ENCODE peak calls at places on chromosome 19, in four cellular contexts. One of them, this sample, is unnamed.
A peak's percentile ranks its signal among the peaks of the same experiment; 100 is the strongest.

GRCh38 chr19:16184665-16185122 is 516 bp upstream of the FAM32A start:
- DNase-seq in naive thymus-derived CD4-positive, alpha-beta T cell: no peak
- DNase-seq in stimulated activated CD8-positive, alpha-beta memory T cell treated with anti-CD3 and anti-CD28 coated beads, Interleukin-7, amount 100 ng/mL, for 24 hours: no peak
- DNase-seq in fibroblast of pulmonary artery: no peak
- DNase-seq in this sample: no peak

GRCh38 chr19:17766543-17767131 is 15.4 kb downstream of the FCHO1 start:
- DNase-seq in naive thymus-derived CD4-positive, alpha-beta T cell: no peak
- DNase-seq in stimulated activated CD8-positive, alpha-beta memory T cell treated with anti-CD3 and anti-CD28 coated beads, Interleukin-7, amount 100 ng/mL, for 24 hours: no peak
- DNase-seq in fibroblast of pulmonary artery: peak; percentile 90
- DNase-seq in this sample: peak; percentile 83

GRCh38 chr19:18519962-18520847 is 1.7 kb downstream of the ELL start:
- DNase-seq in naive thymus-derived CD4-positive, alpha-beta T cell: peak; percentile 50
- DNase-seq in stimulated activated CD8-positive, alpha-beta memory T cell treated with anti-CD3 and anti-CD28 coated beads, Interleukin-7, amount 100 ng/mL, for 24 hours: no peak
- DNase-seq in fibroblast of pulmonary artery: peak; percentile 83
- DNase-seq in this sample: peak; percentile 97

GRCh38 chr19:45766919-45767346 is 2.1 kb downstream of the SIX5 start:
- DNase-seq in naive thymus-derived CD4-positive, alpha-beta T cell: no peak
- DNase-seq in stimulated activated CD8-positive, alpha-beta memory T cell treated with anti-CD3 and anti-CD28 coated beads, Interleukin-7, amount 100 ng/mL, for 24 hours: no peak
- DNase-seq in fibroblast of pulmonary artery: no peak
- DNase-seq in this sample: no peak

GRCh38 chr19:17471410-17472125 is 1.2 kb downstream of the SLC27A1 start:
- DNase-seq in naive thymus-derived CD4-positive, alpha-beta T cell: no peak
- DNase-seq in stimulated activated CD8-positive, alpha-beta memory T cell treated with anti-CD3 and anti-CD28 coated beads, Interleukin-7, amount 100 ng/mL, for 24 hours: no peak
- DNase-seq in fibroblast of pulmonary artery: no peak
- DNase-seq in this sample: no peak

GRCh38 chr19:3366104-3366760 is at the start of gene NFIC:
- DNase-seq in naive thymus-derived CD4-positive, alpha-beta T cell: peak; percentile 15
- DNase-seq in stimulated activated CD8-positive, alpha-beta memory T cell treated with anti-CD3 and anti-CD28 coated beads, Interleukin-7, amount 100 ng/mL, for 24 hours: no peak
- DNase-seq in fibroblast of pulmonary artery: peak; percentile 87
- DNase-seq in this sample: peak; percentile 47

GRCh38 chr19:4923379-4923747 is 14.1 kb downstream of the UHRF1 start:
- DNase-seq in naive thymus-derived CD4-positive, alpha-beta T cell: no peak
- DNase-seq in stimulated activated CD8-positive, alpha-beta memory T cell treated with anti-CD3 and anti-CD28 coated beads, Interleukin-7, amount 100 ng/mL, for 24 hours: no peak
- DNase-seq in fibroblast of pulmonary artery: no peak
- DNase-seq in this sample: no peak

GRCh38 chr19:18202759-18203407 is 959 bp downstream of the RAB3A start:
- DNase-seq in naive thymus-derived CD4-positive, alpha-beta T cell: peak; percentile 38
- DNase-seq in stimulated activated CD8-positive, alpha-beta memory T cell treated with anti-CD3 and anti-CD28 coated beads, Interleukin-7, amount 100 ng/mL, for 24 hours: no peak
- DNase-seq in fibroblast of pulmonary artery: no peak
- DNase-seq in this sample: no peak

GRCh38 chr19:55831846-55832245 is at the start of gene NLRP11:
- DNase-seq in naive thymus-derived CD4-positive, alpha-beta T cell: no peak
- DNase-seq in stimulated activated CD8-positive, alpha-beta memory T cell treated with anti-CD3 and anti-CD28 coated beads, Interleukin-7, amount 100 ng/mL, for 24 hours: no peak
- DNase-seq in fibroblast of pulmonary artery: no peak
- DNase-seq in this sample: no peak

GRCh38 chr19:10230155-10230903 is 802 bp downstream of the S1PR2 start:
- DNase-seq in naive thymus-derived CD4-positive, alpha-beta T cell: peak; percentile 71
- DNase-seq in stimulated activated CD8-positive, alpha-beta memory T cell treated with anti-CD3 and anti-CD28 coated beads, Interleukin-7, amount 100 ng/mL, for 24 hours: peak; percentile 26
- DNase-seq in fibroblast of pulmonary artery: peak; percentile 61
- DNase-seq in this sample: no peak

GRCh38 chr19:28039677-28040381 is 1173.1 kb downstream of the UQCRFS1 start:
- DNase-seq in naive thymus-derived CD4-positive, alpha-beta T cell: no peak
- DNase-seq in stimulated activated CD8-positive, alpha-beta memory T cell treated with anti-CD3 and anti-CD28 coated beads, Interleukin-7, amount 100 ng/mL, for 24 hours: no peak
- DNase-seq in fibroblast of pulmonary artery: no peak
- DNase-seq in this sample: no peak

GRCh38 chr19:35710784-35711723 is 6.7 kb downstream of the ZBTB32 start:
- DNase-seq in naive thymus-derived CD4-positive, alpha-beta T cell: no peak
- DNase-seq in stimulated activated CD8-positive, alpha-beta memory T cell treated with anti-CD3 and anti-CD28 coated beads, Interleukin-7, amount 100 ng/mL, for 24 hours: no peak
- DNase-seq in fibroblast of pulmonary artery: no peak
- DNase-seq in this sample: no peak

GRCh38 chr19:28575816-28576215 is 637.1 kb downstream of the UQCRFS1 start:
- DNase-seq in naive thymus-derived CD4-positive, alpha-beta T cell: no peak
- DNase-seq in stimulated activated CD8-positive, alpha-beta memory T cell treated with anti-CD3 and anti-CD28 coated beads, Interleukin-7, amount 100 ng/mL, for 24 hours: no peak
- DNase-seq in fibroblast of pulmonary artery: no peak
- DNase-seq in this sample: no peak

GRCh38 chr19:13408889-13409518 is 97.3 kb downstream of the CACNA1A start:
- DNase-seq in naive thymus-derived CD4-positive, alpha-beta T cell: no peak
- DNase-seq in stimulated activated CD8-positive, alpha-beta memory T cell treated with anti-CD3 and anti-CD28 coated beads, Interleukin-7, amount 100 ng/mL, for 24 hours: no peak
- DNase-seq in fibroblast of pulmonary artery: no peak
- DNase-seq in this sample: no peak

GRCh38 chr19:7257148-7258041 is 36.8 kb downstream of the INSR start:
- DNase-seq in naive thymus-derived CD4-positive, alpha-beta T cell: no peak
- DNase-seq in stimulated activated CD8-positive, alpha-beta memory T cell treated with anti-CD3 and anti-CD28 coated beads, Interleukin-7, amount 100 ng/mL, for 24 hours: no peak
- DNase-seq in fibroblast of pulmonary artery: peak; percentile 87
- DNase-seq in this sample: no peak

GRCh38 chr19:40862785-40863184 is 12.5 kb upstream of the CYP2A6 start:
- DNase-seq in naive thymus-derived CD4-positive, alpha-beta T cell: no peak
- DNase-seq in stimulated activated CD8-positive, alpha-beta memory T cell treated with anti-CD3 and anti-CD28 coated beads, Interleukin-7, amount 100 ng/mL, for 24 hours: no peak
- DNase-seq in fibroblast of pulmonary artery: peak; percentile 27
- DNase-seq in this sample: no peak

GRCh38 chr19:35136231-35136630 is 1.4 kb upstream of the LGI4 start:
- DNase-seq in naive thymus-derived CD4-positive, alpha-beta T cell: no peak
- DNase-seq in stimulated activated CD8-positive, alpha-beta memory T cell treated with anti-CD3 and anti-CD28 coated beads, Interleukin-7, amount 100 ng/mL, for 24 hours: no peak
- DNase-seq in fibroblast of pulmonary artery: no peak
- DNase-seq in this sample: no peak

GRCh38 chr19:56155124-56155687 is 14.1 kb downstream of the ZNF444 start:
- DNase-seq in naive thymus-derived CD4-positive, alpha-beta T cell: no peak
- DNase-seq in stimulated activated CD8-positive, alpha-beta memory T cell treated with anti-CD3 and anti-CD28 coated beads, Interleukin-7, amount 100 ng/mL, for 24 hours: no peak
- DNase-seq in fibroblast of pulmonary artery: no peak
- DNase-seq in this sample: no peak

GRCh38 chr19:14519860-14520407 is 1.7 kb upstream of the DNAJB1 start:
- DNase-seq in naive thymus-derived CD4-positive, alpha-beta T cell: peak; percentile 25
- DNase-seq in stimulated activated CD8-positive, alpha-beta memory T cell treated with anti-CD3 and anti-CD28 coated beads, Interleukin-7, amount 100 ng/mL, for 24 hours: no peak
- DNase-seq in fibroblast of pulmonary artery: peak; percentile 75
- DNase-seq in this sample: peak; percentile 84

GRCh38 chr19:1163283-1163933 is 10.7 kb downstream of the SBNO2 start:
- DNase-seq in naive thymus-derived CD4-positive, alpha-beta T cell: no peak
- DNase-seq in stimulated activated CD8-positive, alpha-beta memory T cell treated with anti-CD3 and anti-CD28 coated beads, Interleukin-7, amount 100 ng/mL, for 24 hours: no peak
- DNase-seq in fibroblast of pulmonary artery: no peak
- DNase-seq in this sample: no peak

GRCh38 chr19:2180881-2181617 is 17.3 kb downstream of the DOT1L start:
- DNase-seq in naive thymus-derived CD4-positive, alpha-beta T cell: no peak
- DNase-seq in stimulated activated CD8-positive, alpha-beta memory T cell treated with anti-CD3 and anti-CD28 coated beads, Interleukin-7, amount 100 ng/mL, for 24 hours: no peak
- DNase-seq in fibroblast of pulmonary artery: no peak
- DNase-seq in this sample: no peak

GRCh38 chr19:13622727-13623126 is 116.4 kb upstream of the CACNA1A start:
- DNase-seq in naive thymus-derived CD4-positive, alpha-beta T cell: no peak
- DNase-seq in stimulated activated CD8-positive, alpha-beta memory T cell treated with anti-CD3 and anti-CD28 coated beads, Interleukin-7, amount 100 ng/mL, for 24 hours: no peak
- DNase-seq in fibroblast of pulmonary artery: no peak
- DNase-seq in this sample: no peak

GRCh38 chr19:45075215-45076028 is 856 bp downstream of the ZNF296 start:
- DNase-seq in naive thymus-derived CD4-positive, alpha-beta T cell: peak; percentile 30
- DNase-seq in stimulated activated CD8-positive, alpha-beta memory T cell treated with anti-CD3 and anti-CD28 coated beads, Interleukin-7, amount 100 ng/mL, for 24 hours: no peak
- DNase-seq in fibroblast of pulmonary artery: no peak
- DNase-seq in this sample: no peak